ENCODE peak calls at places on chromosomes 6 and 20, in ten cellular contexts. X is lower lobe of right lung; Q is NT2/D1; N is Peyer's patch; H is psoas muscle; I is A673; T is heart right ventricle; C is GM23338; Z is naive thymus-derived CD4-positive, alpha-beta T cell; D is astrocyte. G is an unnamed sample.

GRCh38 chr6:136967874-136968752 is 46.0 kb downstream of the SLC35D3 start:
- DNase-seq in X (peak; percentile 75), Q (no peak), N (peak; percentile 65), H (peak; percentile 68), I (peak; percentile 82), T (peak; percentile 50), C (peak; percentile 90), Z (peak; percentile 29), D (peak; percentile 47), G (peak; percentile 83)

GRCh38 chr20:32281711-32282110 is 4.3 kb downstream of the KIF3B start:
- DNase-seq in X (no peak), Q (no peak), N (no peak), H (no peak), I (no peak), T (no peak), C (no peak), Z (no peak), D (no peak), G (no peak)

GRCh38 chr6:151440930-151441329 is 11.0 kb downstream of the RMND1 start:
- DNase-seq in X (no peak), Q (no peak), N (no peak), H (no peak), I (no peak), T (no peak), C (no peak), Z (peak; percentile 21), D (peak; percentile 15), G (no peak)

GRCh38 chr6:209432-210103 is 82.7 kb upstream of the DUSP22 start:
- DNase-seq in X (no peak), Q (no peak), N (peak; percentile 56), H (no peak), I (no peak), T (no peak), C (no peak), Z (no peak), D (no peak), G (no peak)

GRCh38 chr20:38353298-38353697 is 7.0 kb downstream of the LBP start:
- DNase-seq in X (no peak), Q (peak; percentile 77), N (no peak), H (no peak), I (no peak), T (no peak), C (peak; percentile 52), Z (no peak), D (no peak), G (no peak)

GRCh38 chr20:49567421-49568256 is at the start of gene PTGIS:
- DNase-seq in X (no peak), Q (peak; percentile 44), N (no peak), H (no peak), I (no peak), T (peak; percentile 40), C (peak; percentile 86), Z (no peak), D (no peak), G (no peak)

GRCh38 chr20:4512891-4513550 is 208.7 kb upstream of the PRND start:
- DNase-seq in X (no peak), Q (no peak), N (no peak), H (no peak), I (peak; percentile 86), T (no peak), C (no peak), Z (no peak), D (peak; percentile 96), G (no peak)

GRCh38 chr20:44349349-44349748 is 6.2 kb upstream of the HNF4A start:
- DNase-seq in X (no peak), Q (no peak), N (no peak), H (no peak), I (no peak), T (no peak), C (no peak), Z (no peak), D (no peak), G (no peak)

GRCh38 chr6:68296126-68296525 is 339.0 kb upstream of the ADGRB3 start:
- DNase-seq in X (no peak), Q (no peak), N (no peak), H (no peak), I (no peak), T (no peak), C (no peak), Z (no peak), D (peak; percentile 63), G (no peak)

GRCh38 chr20:6140947-6141346 is 18.1 kb upstream of the FERMT1 start:
- DNase-seq in X (no peak), Q (no peak), N (no peak), H (no peak), I (peak; percentile 50), T (no peak), C (peak; percentile 52), Z (no peak), D (no peak), G (no peak)

GRCh38 chr6:35723587-35723986 is 13.2 kb upstream of the ARMC12 start:
- DNase-seq in X (no peak), Q (no peak), N (no peak), H (no peak), I (no peak), T (no peak), C (no peak), Z (no peak), D (no peak), G (no peak)

GRCh38 chr6:149360536-149360935 is 39.5 kb upstream of the SUMO4 start:
- DNase-seq in X (no peak), Q (no peak), N (no peak), H (no peak), I (no peak), T (no peak), C (no peak), Z (no peak), D (no peak), G (no peak)

GRCh38 chr6:149364558-149364957 is 35.5 kb upstream of the SUMO4 start:
- DNase-seq in X (no peak), Q (no peak), N (no peak), H (no peak), I (no peak), T (no peak), C (no peak), Z (no peak), D (no peak), G (no peak)

GRCh38 chr6:149359439-149359838 is 40.6 kb upstream of the SUMO4 start:
- DNase-seq in X (no peak), Q (no peak), N (no peak), H (no peak), I (no peak), T (no peak), C (no peak), Z (no peak), D (no peak), G (no peak)

GRCh38 chr6:149363154-149363553 is 36.9 kb upstream of the SUMO4 start:
- DNase-seq in X (no peak), Q (no peak), N (no peak), H (no peak), I (no peak), T (no peak), C (peak; percentile 51), Z (no peak), D (no peak), G (no peak)

GRCh38 chr6:149362289-149362688 is 37.8 kb upstream of the SUMO4 start:
- DNase-seq in X (no peak), Q (no peak), N (no peak), H (no peak), I (no peak), T (no peak), C (no peak), Z (no peak), D (no peak), G (no peak)
- H3K4me3 ChIP-seq in X (no peak overlapping the region), Q (no peak overlapping the region), N (no peak overlapping the region), H (no peak overlapping the region), I (no peak overlapping the region), T (no peak overlapping the region), C (no peak overlapping the region), Z (no peak overlapping the region), D (no peak overlapping the region), G (no peak overlapping the region)

DNA sequence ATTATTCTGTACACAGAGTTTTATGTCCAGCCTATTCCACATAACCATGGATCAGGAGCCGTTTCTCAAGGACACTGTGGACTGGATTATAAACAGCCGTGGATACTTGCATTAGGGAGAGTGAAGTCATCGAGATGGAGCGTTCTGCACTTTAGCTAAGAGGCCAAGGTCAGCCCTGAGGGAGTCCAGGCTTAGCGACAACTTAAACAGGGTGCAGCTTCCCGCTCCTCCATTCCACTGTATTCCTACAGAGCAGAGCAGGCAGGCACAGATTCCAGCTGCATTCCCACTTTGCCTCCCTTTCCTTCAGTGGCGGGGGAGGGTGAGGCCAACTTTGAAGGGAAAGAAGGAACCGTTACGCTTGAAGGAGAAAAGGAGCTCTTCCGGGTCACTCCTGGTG is 59.5 kb downstream of the RAMACL start:
- DNase-seq in X (no peak), Q (no peak), N (no peak), H (no peak), I (no peak), T (no peak), C (no peak), Z (no peak), D (no peak), G (no peak)
- H3K27me3 ChIP-seq in X (no peaks in the 10 kb centered on the region), Q (no peaks in the 10 kb centered on the region), N (no peaks in the 10 kb centered on the region), H (no peaks in the 10 kb centered on the region), I (no peaks in the 10 kb centered on the region), T (no peaks in the 10 kb centered on the region), C (no peaks in the 10 kb centered on the region), Z (no peaks in the 10 kb centered on the region), D (no peaks in the 10 kb centered on the region), G (no peaks in the 10 kb centered on the region)

GRCh38 chr6:125749864-125750691 is 646 bp downstream of the HEY2 start:
- DNase-seq in X (no peak), Q (no peak), N (no peak), H (peak; percentile 63), I (no peak), T (peak; percentile 43), C (peak; percentile 48), Z (no peak), D (no peak), G (peak; percentile 20)
- H3K4me1 ChIP-seq in X (peaks cover 38% of the 10 kb centered on the region), Q (no peaks in the 10 kb centered on the region), N (peaks cover 4% of the 10 kb centered on the region), H (peaks cover 5% of the 10 kb centered on the region), I (peaks cover 10% of the 10 kb centered on the region), T (peaks cover 30% of the 10 kb centered on the region), C (peaks cover 49% of the 10 kb centered on the region), Z (peaks cover 34% of the 10 kb centered on the region), D (peaks cover 15% of the 10 kb centered on the region), G (peaks cover 5% of the 10 kb centered on the region)

DNA sequence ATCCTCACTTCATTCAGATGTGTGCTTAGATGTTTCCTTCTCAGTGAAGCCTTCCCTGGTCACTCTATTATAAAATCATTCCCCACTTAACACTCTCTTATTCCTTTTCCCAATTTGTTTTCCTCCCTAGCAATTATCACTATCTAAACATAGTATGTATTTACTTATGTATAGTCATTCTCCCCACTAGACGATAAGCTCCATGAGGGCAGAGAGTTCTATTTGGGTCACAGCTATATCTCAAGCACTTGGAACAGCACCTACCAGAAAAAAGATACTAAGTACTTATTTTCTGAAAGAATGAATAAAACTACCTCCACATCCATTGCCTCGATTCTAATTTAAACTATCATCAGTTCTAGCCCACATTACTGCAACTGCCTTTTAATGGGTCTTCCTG is 36.5 kb downstream of the USP49 start:
- DNase-seq in X (no peak), Q (no peak), N (no peak), H (no peak), I (no peak), T (no peak), C (no peak), Z (no peak), D (no peak), G (no peak)
- H3K4me3 ChIP-seq in X (no peak overlapping the region), Q (no peak overlapping the region), N (no peak overlapping the region), H (no peak overlapping the region), I (no peak overlapping the region), T (no peak overlapping the region), C (no peak overlapping the region), Z (no peak overlapping the region), D (no peak overlapping the region), G (no peak overlapping the region)

G was measured in colonic mucosa.